ENCODE peak calls at places on chromosomes 1 and 21, in five cellular contexts. One of them, this sample, is unnamed. For H3K4me1, the result is how much of the 10 kb centered on the place peaks cover.

GRCh38 chr21:45282283-45283018 is 5.2 kb downstream of the POFUT2 start:
- DNase-seq in small intestine: no peak
- DNase-seq in sigmoid colon: no peak
- DNase-seq in CD8-positive, alpha-beta memory T cell: no peak
- DNase-seq in ovary: peak
- DNase-seq in this sample: no peak

GRCh38 chr1:100347009-100347966 is 5.0 kb upstream of the CDC14A start:
- DNase-seq in small intestine: no peak
- DNase-seq in sigmoid colon: no peak
- DNase-seq in CD8-positive, alpha-beta memory T cell: no peak
- DNase-seq in ovary: no peak
- DNase-seq in this sample: no peak

GRCh38 chr1:26529655-26530539 is at the start of gene RPS6KA1:
- DNase-seq in small intestine: peak
- DNase-seq in sigmoid colon: no peak
- DNase-seq in CD8-positive, alpha-beta memory T cell: peak
- DNase-seq in ovary: peak
- DNase-seq in this sample: peak

GRCh38 chr1:197776348-197777082 is 1.2 kb upstream of the DENND1B start:
- DNase-seq in small intestine: peak
- DNase-seq in sigmoid colon: no peak
- DNase-seq in CD8-positive, alpha-beta memory T cell: no peak
- DNase-seq in ovary: no peak
- DNase-seq in this sample: no peak

GRCh38 chr1:210715072-210715471 is 386.4 kb downstream of the HHAT start:
- DNase-seq in small intestine: no peak
- DNase-seq in sigmoid colon: no peak
- DNase-seq in CD8-positive, alpha-beta memory T cell: no peak
- DNase-seq in ovary: no peak
- DNase-seq in this sample: no peak

GRCh38 chr21:45258476-45258875 is 29.2 kb downstream of the POFUT2 start:
- DNase-seq in small intestine: no peak
- DNase-seq in sigmoid colon: no peak
- DNase-seq in CD8-positive, alpha-beta memory T cell: no peak
- DNase-seq in ovary: no peak
- DNase-seq in this sample: no peak

GRCh38 chr1:37851782-37852210 is 7.6 kb downstream of the MTF1 start:
- DNase-seq in small intestine: no peak
- DNase-seq in sigmoid colon: no peak
- DNase-seq in CD8-positive, alpha-beta memory T cell: no peak
- DNase-seq in ovary: no peak
- DNase-seq in this sample: no peak

GRCh38 chr1:106266786-106267185 is 789.7 kb upstream of the PRMT6 start:
- DNase-seq in small intestine: no peak
- DNase-seq in sigmoid colon: no peak
- DNase-seq in CD8-positive, alpha-beta memory T cell: no peak
- DNase-seq in ovary: no peak
- DNase-seq in this sample: no peak

GRCh38 chr1:83509229-83509870 is 489.6 kb downstream of the TTLL7 start:
- DNase-seq in small intestine: no peak
- DNase-seq in sigmoid colon: no peak
- DNase-seq in CD8-positive, alpha-beta memory T cell: no peak
- DNase-seq in ovary: no peak
- DNase-seq in this sample: no peak

GRCh38 chr21:15121655-15122120 is 56.9 kb upstream of the NRIP1 start:
- DNase-seq in small intestine: peak
- DNase-seq in sigmoid colon: no peak
- DNase-seq in CD8-positive, alpha-beta memory T cell: no peak
- DNase-seq in ovary: no peak
- DNase-seq in this sample: no peak

GRCh38 chr1:19049128-19049768 is 92.8 kb upstream of the IFFO2 start:
- DNase-seq in small intestine: no peak
- DNase-seq in sigmoid colon: no peak
- DNase-seq in CD8-positive, alpha-beta memory T cell: peak
- DNase-seq in ovary: no peak
- DNase-seq in this sample: no peak

GRCh38 chr1:212613440-212614335 is 5.1 kb downstream of the ATF3 start:
- DNase-seq in small intestine: no peak
- DNase-seq in sigmoid colon: no peak
- DNase-seq in CD8-positive, alpha-beta memory T cell: no peak
- DNase-seq in ovary: no peak
- DNase-seq in this sample: no peak

GRCh38 chr1:43843684-43844083 is 89.9 kb upstream of the ARTN start:
- DNase-seq in small intestine: no peak
- DNase-seq in sigmoid colon: no peak
- DNase-seq in CD8-positive, alpha-beta memory T cell: no peak
- DNase-seq in ovary: no peak
- DNase-seq in this sample: no peak
- H3K4me1 ChIP-seq in small intestine: under half
- H3K4me1 ChIP-seq in sigmoid colon: under half
- H3K4me1 ChIP-seq in CD8-positive, alpha-beta memory T cell: under half
- H3K4me1 ChIP-seq in ovary: under half
- H3K4me1 ChIP-seq in this sample: under half

GRCh38 chr1:173113015-173113741 is 62.4 kb upstream of the TNFSF18 start:
- DNase-seq in small intestine: no peak
- DNase-seq in sigmoid colon: no peak
- DNase-seq in CD8-positive, alpha-beta memory T cell: no peak
- DNase-seq in ovary: no peak
- DNase-seq in this sample: no peak
- H3K27ac ChIP-seq in small intestine: no peak
- H3K27ac ChIP-seq in sigmoid colon: no peak
- H3K27ac ChIP-seq in CD8-positive, alpha-beta memory T cell: no peak
- H3K27ac ChIP-seq in ovary: no peak
- H3K27ac ChIP-seq in this sample: no peak

DNA sequence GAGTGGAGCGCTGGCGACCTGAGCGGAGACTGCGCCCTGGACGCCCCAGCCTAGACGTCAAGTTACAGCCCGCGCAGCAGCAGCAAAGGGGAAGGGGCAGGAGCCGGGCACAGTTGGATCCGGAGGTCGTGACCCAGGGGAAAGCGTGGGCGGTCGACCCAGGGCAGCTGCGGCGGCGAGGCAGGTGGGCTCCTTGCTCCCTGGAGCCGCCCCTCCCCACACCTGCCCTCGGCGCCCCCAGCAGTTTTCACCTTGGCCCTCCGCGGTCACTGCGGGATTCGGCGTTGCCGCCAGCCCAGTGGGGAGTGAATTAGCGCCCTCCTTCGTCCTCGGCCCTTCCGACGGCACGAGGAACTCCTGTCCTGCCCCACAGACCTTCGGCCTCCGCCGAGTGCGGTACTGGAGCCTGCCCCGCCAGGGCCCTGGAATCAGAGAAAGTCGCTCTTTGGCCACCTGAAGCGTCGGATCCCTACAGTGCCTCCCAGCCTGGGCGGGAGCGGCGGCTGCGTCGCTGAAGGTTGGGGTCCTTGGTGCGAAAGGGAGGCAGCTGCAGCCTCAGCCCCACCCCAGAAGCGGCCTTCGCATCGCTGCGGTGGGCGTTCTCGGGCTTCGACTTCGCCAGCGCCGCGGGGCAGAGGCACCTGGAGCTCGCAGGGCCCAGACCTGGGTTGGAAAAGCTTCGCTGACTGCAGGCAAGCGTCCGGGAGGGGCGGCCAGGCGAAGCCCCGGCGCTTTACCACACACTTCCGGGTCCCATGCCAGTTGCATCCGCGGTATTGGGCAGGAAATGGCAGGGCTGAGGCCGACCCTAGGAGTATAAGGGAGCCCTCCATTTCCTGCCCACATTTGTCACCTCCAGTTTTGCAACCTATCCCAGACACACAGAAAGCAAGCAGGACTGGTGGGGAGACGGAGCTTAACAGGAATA is 4.2 kb downstream of the TFAP2E start:
- DNase-seq in small intestine: peak
- DNase-seq in sigmoid colon: no peak
- DNase-seq in CD8-positive, alpha-beta memory T cell: peak
- DNase-seq in ovary: no peak
- DNase-seq in this sample: peak
- H3K4me3 ChIP-seq in small intestine: peak
- H3K4me3 ChIP-seq in sigmoid colon: peak
- H3K4me3 ChIP-seq in CD8-positive, alpha-beta memory T cell: peak
- H3K4me3 ChIP-seq in ovary: peak
- H3K4me3 ChIP-seq in this sample: peak

GRCh38 chr1:23167353-23168078 is 1.1 kb downstream of the LUZP1 start:
- DNase-seq in small intestine: peak
- DNase-seq in sigmoid colon: peak
- DNase-seq in CD8-positive, alpha-beta memory T cell: peak
- DNase-seq in ovary: peak
- DNase-seq in this sample: peak

GRCh38 chr1:23169219-23169575 is 541 bp upstream of the LUZP1 start:
- DNase-seq in small intestine: no peak
- DNase-seq in sigmoid colon: no peak
- DNase-seq in CD8-positive, alpha-beta memory T cell: no peak
- DNase-seq in ovary: no peak
- DNase-seq in this sample: no peak

GRCh38 chr1:23168079-23168461 is 586 bp downstream of the LUZP1 start:
- DNase-seq in small intestine: no peak
- DNase-seq in sigmoid colon: peak
- DNase-seq in CD8-positive, alpha-beta memory T cell: peak
- DNase-seq in ovary: peak
- DNase-seq in this sample: no peak

GRCh38 chr1:23168462-23169218 is at the start of gene LUZP1:
- DNase-seq in small intestine: peak
- DNase-seq in sigmoid colon: peak
- DNase-seq in CD8-positive, alpha-beta memory T cell: peak
- DNase-seq in ovary: peak
- DNase-seq in this sample: peak

DNA sequence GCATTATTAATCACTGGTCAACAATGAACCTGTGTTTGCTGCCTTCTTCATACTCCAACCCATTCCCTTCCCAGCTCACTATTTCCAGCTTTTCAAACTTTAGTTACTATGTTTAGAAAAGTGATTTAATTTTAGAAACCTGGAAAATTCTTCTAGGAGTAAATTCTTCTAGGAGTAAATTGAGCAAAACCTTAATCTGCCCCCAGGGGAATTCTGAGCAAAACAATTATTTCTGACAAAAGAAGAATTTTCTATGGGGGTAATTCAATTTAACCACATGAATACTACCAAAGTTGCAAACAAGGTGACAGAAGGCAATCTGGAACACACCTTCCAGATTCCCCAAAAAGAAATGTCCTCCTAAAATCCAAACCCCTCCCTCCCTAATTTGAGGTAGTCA is 1.8 kb downstream of the LUZP1 start:
- DNase-seq in small intestine: no peak
- DNase-seq in sigmoid colon: no peak
- DNase-seq in CD8-positive, alpha-beta memory T cell: no peak
- DNase-seq in ovary: no peak
- DNase-seq in this sample: no peak
- H3K4me1 ChIP-seq in small intestine: under half
- H3K4me1 ChIP-seq in sigmoid colon: half or more
- H3K4me1 ChIP-seq in CD8-positive, alpha-beta memory T cell: under half
- H3K4me1 ChIP-seq in ovary: under half
- H3K4me1 ChIP-seq in this sample: under half

GRCh38 chr1:223794040-223794880 is 51.5 kb downstream of the TP53BP2 start:
- DNase-seq in small intestine: peak
- DNase-seq in sigmoid colon: no peak
- DNase-seq in CD8-positive, alpha-beta memory T cell: no peak
- DNase-seq in ovary: no peak
- DNase-seq in this sample: no peak
- H3K27ac ChIP-seq in small intestine: no peak
- H3K27ac ChIP-seq in sigmoid colon: no peak
- H3K27ac ChIP-seq in CD8-positive, alpha-beta memory T cell: peak
- H3K27ac ChIP-seq in ovary: no peak
- H3K27ac ChIP-seq in this sample: no peak

GRCh38 chr1:226945858-226946245 is 5.8 kb downstream of the COQ8A start:
- DNase-seq in small intestine: peak
- DNase-seq in sigmoid colon: no peak
- DNase-seq in CD8-positive, alpha-beta memory T cell: no peak
- DNase-seq in ovary: no peak
- DNase-seq in this sample: no peak
- H3K4me3 ChIP-seq in small intestine: no peak
- H3K4me3 ChIP-seq in sigmoid colon: no peak
- H3K4me3 ChIP-seq in CD8-positive, alpha-beta memory T cell: no peak
- H3K4me3 ChIP-seq in ovary: no peak
- H3K4me3 ChIP-seq in this sample: no peak

GRCh38 chr1:202976633-202977032 is 9.6 kb upstream of the CYB5R1 start:
- DNase-seq in small intestine: peak
- DNase-seq in sigmoid colon: no peak
- DNase-seq in CD8-positive, alpha-beta memory T cell: no peak
- DNase-seq in ovary: no peak
- DNase-seq in this sample: no peak
- H3K4me1 ChIP-seq in small intestine: under half
- H3K4me1 ChIP-seq in sigmoid colon: under half
- H3K4me1 ChIP-seq in CD8-positive, alpha-beta memory T cell: under half
- H3K4me1 ChIP-seq in ovary: under half
- H3K4me1 ChIP-seq in this sample: under half

GRCh38 chr1:109216662-109217061 is 2.9 kb downstream of the SARS1 start:
- DNase-seq in small intestine: peak
- DNase-seq in sigmoid colon: no peak
- DNase-seq in CD8-positive, alpha-beta memory T cell: no peak
- DNase-seq in ovary: no peak
- DNase-seq in this sample: no peak
- H3K27ac ChIP-seq in small intestine: no peak
- H3K27ac ChIP-seq in sigmoid colon: peak
- H3K27ac ChIP-seq in CD8-positive, alpha-beta memory T cell: no peak
- H3K27ac ChIP-seq in ovary: no peak
- H3K27ac ChIP-seq in this sample: no peak

DNA sequence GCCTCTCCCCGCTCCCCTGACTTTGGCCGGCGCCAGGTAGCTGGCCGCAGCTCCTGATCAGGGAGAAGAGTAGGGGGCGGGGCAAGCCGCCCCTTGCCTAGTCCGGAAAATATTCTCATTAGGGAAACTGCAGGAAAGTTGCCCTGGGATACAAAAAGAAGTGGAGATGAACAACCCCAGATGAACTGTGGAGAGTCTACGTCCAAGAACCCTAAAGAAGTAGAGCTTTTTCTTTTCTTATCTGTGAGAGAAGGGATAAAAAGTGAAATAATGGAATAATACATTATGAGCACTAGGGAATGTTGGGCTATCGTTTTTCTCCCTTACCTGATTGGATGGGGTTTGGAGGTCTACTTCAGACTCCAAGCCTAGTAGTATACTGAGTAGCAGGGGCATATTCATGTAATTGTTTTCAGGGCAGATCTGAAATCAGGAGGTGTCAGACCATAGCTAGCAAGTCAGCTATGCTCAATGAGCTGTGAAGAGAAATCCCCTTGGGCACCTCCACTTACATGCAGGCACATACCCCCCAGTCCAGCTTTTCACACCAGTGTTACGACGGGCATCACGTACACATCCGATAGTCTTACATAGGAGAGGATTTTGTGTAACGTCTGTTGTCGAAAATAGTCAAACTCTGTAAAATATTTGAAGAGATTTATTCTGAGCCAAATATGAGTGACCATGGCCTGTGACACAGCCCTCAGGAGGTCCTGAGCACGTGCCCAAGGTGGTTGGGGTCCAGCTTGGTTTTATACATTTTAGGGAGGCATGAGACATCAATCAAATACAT is 1.7 kb upstream of the DUSP10 start:
- DNase-seq in small intestine: no peak
- DNase-seq in sigmoid colon: no peak
- DNase-seq in CD8-positive, alpha-beta memory T cell: no peak
- DNase-seq in ovary: no peak
- DNase-seq in this sample: no peak
- H3K4me3 ChIP-seq in small intestine: peak
- H3K4me3 ChIP-seq in sigmoid colon: peak
- H3K4me3 ChIP-seq in CD8-positive, alpha-beta memory T cell: peak
- H3K4me3 ChIP-seq in ovary: peak
- H3K4me3 ChIP-seq in this sample: peak